ENCODE peak calls at places on chromosomes 13 and 19, in seven cellular contexts. M is glutamatergic neuron, F is omental fat pad, N is AG04449, C is SK-N-SH, K is cardiac fibroblast, R is H9. D is an unnamed sample.

GRCh38 chr19:2678043-2678671 is 24.3 kb downstream of the GNG7 start:
- DNase-seq in M (no peak), F (no peak), N (no peak), C (no peak), K (no peak), R (no peak), D (no peak)

GRCh38 chr13:43273362-43273761 is 250.0 kb downstream of the DNAJC15 start:
- DNase-seq in M (no peak), F (no peak), N (no peak), C (no peak), K (no peak), R (no peak), D (no peak)

GRCh38 chr13:25625361-25625760 is 253.6 kb downstream of the ATP8A2 start:
- DNase-seq in M (no peak), F (no peak), N (no peak), C (no peak), K (no peak), R (no peak), D (no peak)

GRCh38 chr13:101218484-101218883 is 197.8 kb downstream of the NALCN start:
- DNase-seq in M (no peak), F (no peak), N (no peak), C (no peak), K (no peak), R (no peak), D (no peak)

GRCh38 chr13:79831556-79831955 is 350.6 kb downstream of the NDFIP2 start:
- DNase-seq in M (no peak), F (no peak), N (no peak), C (no peak), K (no peak), R (no peak), D (no peak)

GRCh38 chr19:44796701-44797115 is 12.2 kb upstream of the BCAM start:
- DNase-seq in M (peak), F (no peak), N (no peak), C (no peak), K (peak), R (peak), D (no peak)

GRCh38 chr19:44753932-44754742 is 5.6 kb downstream of the BCL3 start:
- DNase-seq in M (no peak), F (peak), N (no peak), C (peak), K (peak), R (peak), D (no peak)

GRCh38 chr13:57123660-57124059 is 17.1 kb upstream of the PRR20A start:
- DNase-seq in M (no peak), F (no peak), N (no peak), C (no peak), K (peak), R (no peak), D (no peak)

GRCh38 chr19:7944177-7944761 is 803 bp upstream of the TIMM44 start:
- DNase-seq in M (peak), F (peak), N (peak), C (peak), K (peak), R (peak), D (peak)

GRCh38 chr19:588758-589692 is 656 bp upstream of the HCN2 start:
- DNase-seq in M (no peak), F (no peak), N (no peak), C (peak), K (no peak), R (peak), D (no peak)

GRCh38 chr19:11699931-11700794 is 38.6 kb downstream of the ZNF823 start:
- DNase-seq in M (no peak), F (no peak), N (no peak), C (peak), K (peak), R (no peak), D (peak)

GRCh38 chr13:44243198-44243852 is 130.3 kb upstream of the SERP2 start:
- DNase-seq in M (no peak), F (no peak), N (no peak), C (peak), K (peak), R (peak), D (peak)

GRCh38 chr13:77779461-77780272 is 82.2 kb downstream of the SLAIN1 start:
- DNase-seq in M (no peak), F (no peak), N (peak), C (peak), K (peak), R (no peak), D (peak)

GRCh38 chr19:47498561-47498960 is 14.5 kb upstream of the KPTN start:
- DNase-seq in M (no peak), F (no peak), N (no peak), C (no peak), K (no peak), R (no peak), D (no peak)

GRCh38 chr13:33409673-33410072 is 124.1 kb upstream of the STARD13 start:
- DNase-seq in M (no peak), F (no peak), N (no peak), C (no peak), K (no peak), R (no peak), D (no peak)

GRCh38 chr13:40490086-40490723 is 176.2 kb downstream of the FOXO1 start:
- DNase-seq in M (peak), F (no peak), N (no peak), C (no peak), K (no peak), R (no peak), D (no peak)

GRCh38 chr13:81760316-81760715 is 1419.4 kb upstream of the SPRY2 start:
- DNase-seq in M (no peak), F (no peak), N (no peak), C (no peak), K (no peak), R (no peak), D (no peak)

GRCh38 chr13:60590775-60591174 is 193.8 kb downstream of the TDRD3 start:
- DNase-seq in M (no peak), F (no peak), N (no peak), C (no peak), K (no peak), R (no peak), D (no peak)

GRCh38 chr13:51435002-51435578 is 17.7 kb downstream of the INTS6 start:
- DNase-seq in M (no peak), F (no peak), N (no peak), C (peak), K (peak), R (no peak), D (no peak)

GRCh38 chr19:32104465-32105235 is 240.8 kb upstream of the ZNF507 start:
- DNase-seq in M (no peak), F (no peak), N (no peak), C (no peak), K (no peak), R (no peak), D (no peak)

GRCh38 chr13:75359266-75359665 is 122.7 kb downstream of the TBC1D4 start:
- DNase-seq in M (no peak), F (no peak), N (peak), C (no peak), K (peak), R (no peak), D (no peak)

GRCh38 chr19:5961969-5962945 is 15.7 kb downstream of the RANBP3 start:
- DNase-seq in M (no peak), F (no peak), N (no peak), C (no peak), K (peak), R (no peak), D (no peak)

GRCh38 chr13:73261739-73262216 is 203.0 kb downstream of the KLF5 start:
- DNase-seq in M (no peak), F (no peak), N (no peak), C (no peak), K (no peak), R (no peak), D (no peak)
- TF ChIP-seq CTCF in M (no peak), F (no peak), N (no peak), C (no peak), K (no peak), R (no peak), D (no peak)

DNA sequence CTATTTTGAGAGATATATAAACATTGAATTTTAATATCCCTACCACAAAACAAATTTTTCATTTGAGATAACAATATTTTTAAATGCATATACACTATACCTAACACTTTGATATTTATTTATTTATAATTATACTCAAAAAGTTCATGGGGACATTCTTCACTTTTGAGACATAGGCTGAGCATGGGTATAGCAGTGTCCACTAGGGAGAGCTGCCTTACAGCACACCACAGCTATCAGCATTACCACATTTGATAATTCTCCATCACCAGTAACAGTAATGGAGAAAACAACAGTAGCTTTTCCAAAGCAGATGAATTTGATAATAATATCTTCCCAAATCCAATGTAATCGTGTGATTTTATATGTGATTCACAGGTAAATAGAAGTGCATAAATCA is 626.1 kb downstream of the DACH1 start:
- DNase-seq in M (no peak), F (no peak), N (no peak), C (peak), K (peak), R (no peak), D (no peak)
- TF ChIP-seq CTCF in M (peak), F (no peak), N (no peak), C (peak), K (peak), R (peak), D (peak)

GRCh38 chr13:113155201-113155600 is 3.2 kb upstream of the PROZ start:
- DNase-seq in M (no peak), F (no peak), N (no peak), C (no peak), K (no peak), R (peak), D (no peak)
- TF ChIP-seq CTCF in M (no peak), F (no peak), N (no peak), C (no peak), K (no peak), R (no peak), D (no peak)

GRCh38 chr13:26914148-26914547 is 153.6 kb upstream of the GPR12 start:
- DNase-seq in M (no peak), F (no peak), N (no peak), C (no peak), K (no peak), R (no peak), D (no peak)
- TF ChIP-seq CTCF in M (no peak), F (no peak), N (no peak), C (no peak), K (no peak), R (no peak), D (no peak)